ENCODE peak calls at places on chromosomes 12 and 14, in eight cellular contexts. G, T, U, A, K, R, N and F are unnamed samples.

GRCh38 chr12:52151859-52152783 is 39.7 kb downstream of the KRT80 start:
- DNase-seq in G (peak; percentile 82), T (peak; percentile 94), U (peak; percentile 58), A (peak; percentile 86), K (no peak), R (no peak), N (peak; percentile 71), F (peak; percentile 25)

GRCh38 chr12:15525414-15525813 is 203.1 kb downstream of the PTPRO start:
- DNase-seq in G (no peak), T (no peak), U (no peak), A (no peak), K (no peak), R (no peak), N (no peak), F (no peak)

GRCh38 chr14:70721542-70721941 is 79.8 kb downstream of the TTC9 start:
- DNase-seq in G (peak; percentile 9), T (no peak), U (no peak), A (no peak), K (no peak), R (no peak), N (no peak), F (no peak)

GRCh38 chr12:96233941-96234461 is 39.8 kb downstream of the ELK3 start:
- DNase-seq in G (no peak), T (no peak), U (no peak), A (peak; percentile 95), K (peak; percentile 84), R (no peak), N (no peak), F (peak; percentile 93)

GRCh38 chr14:88895116-88895515 is 70.7 kb downstream of the TTC8 start:
- DNase-seq in G (peak; percentile 92), T (no peak), U (no peak), A (no peak), K (peak; percentile 43), R (no peak), N (no peak), F (no peak)

GRCh38 chr12:29153231-29153630 is 4.2 kb downstream of the FAR2 start:
- DNase-seq in G (no peak), T (no peak), U (peak; percentile 33), A (no peak), K (no peak), R (no peak), N (no peak), F (peak; percentile 31)

GRCh38 chr12:46217686-46218508 is 50.9 kb downstream of the SLC38A1 start:
- DNase-seq in G (no peak), T (no peak), U (peak; percentile 72), A (no peak), K (no peak), R (no peak), N (peak; percentile 53), F (no peak)

GRCh38 chr12:84542289-84542688 is 370.3 kb downstream of the SLC6A15 start:
- DNase-seq in G (peak; percentile 60), T (no peak), U (no peak), A (no peak), K (no peak), R (no peak), N (no peak), F (no peak)

GRCh38 chr12:80937391-80938238 is at the start of gene LIN7A:
- DNase-seq in G (no peak), T (peak; percentile 58), U (no peak), A (peak; percentile 73), K (no peak), R (no peak), N (no peak), F (peak; percentile 64)

GRCh38 chr14:70594461-70594860 is 6.0 kb downstream of the MED6 start:
- DNase-seq in G (no peak), T (no peak), U (no peak), A (no peak), K (no peak), R (no peak), N (no peak), F (no peak)

GRCh38 chr12:61584943-61585342 is 675.3 kb upstream of the USP15 start:
- DNase-seq in G (no peak), T (no peak), U (no peak), A (no peak), K (no peak), R (no peak), N (no peak), F (no peak)

GRCh38 chr12:62686938-62687337 is 220.3 kb downstream of the MON2 start:
- DNase-seq in G (no peak), T (no peak), U (no peak), A (no peak), K (no peak), R (no peak), N (no peak), F (no peak)

GRCh38 chr12:71551529-71551928 is 111.9 kb downstream of the LGR5 start:
- DNase-seq in G (peak; percentile 44), T (no peak), U (no peak), A (no peak), K (no peak), R (peak; percentile 7), N (no peak), F (no peak)

GRCh38 chr12:10362325-10362724 is 27.5 kb downstream of the KLRK1 start:
- DNase-seq in G (no peak), T (no peak), U (no peak), A (no peak), K (no peak), R (no peak), N (no peak), F (no peak)

GRCh38 chr12:10362828-10363664 is 26.8 kb downstream of the KLRK1 start:
- DNase-seq in G (no peak), T (no peak), U (no peak), A (no peak), K (no peak), R (no peak), N (no peak), F (no peak)

GRCh38 chr12:10364839-10365681 is 24.8 kb downstream of the KLRK1 start:
- DNase-seq in G (peak; percentile 79), T (peak; percentile 66), U (peak; percentile 67), A (peak; percentile 57), K (peak; percentile 42), R (peak; percentile 71), N (peak; percentile 51), F (peak; percentile 46)

GRCh38 chr12:10363922-10364838 is 25.7 kb downstream of the KLRK1 start:
- DNase-seq in G (peak; percentile 40), T (peak; percentile 66), U (peak; percentile 51), A (peak; percentile 60), K (no peak), R (no peak), N (no peak), F (no peak)

GRCh38 chr12:10363665-10363921 is 26.2 kb downstream of the KLRK1 start:
- DNase-seq in G (no peak), T (no peak), U (no peak), A (no peak), K (no peak), R (no peak), N (no peak), F (no peak)
- H3K27ac ChIP-seq in G (peak overlapping the region; percentile 65), T (peak overlapping the region; percentile 56), U (no peak overlapping the region), A (peak overlapping the region; percentile 87), K (peak overlapping the region; percentile 80), R (peak overlapping the region; percentile 89), N (peak overlapping the region; percentile 80), F (peak overlapping the region; percentile 99)

GRCh38 chr12:58034712-58035111 is 93.3 kb downstream of the ATP23 start:
- DNase-seq in G (peak; percentile 68), T (no peak), U (no peak), A (no peak), K (no peak), R (no peak), N (no peak), F (no peak)

GRCh38 chr12:58032156-58032555 is 90.8 kb downstream of the ATP23 start:
- DNase-seq in G (no peak), T (no peak), U (no peak), A (no peak), K (no peak), R (no peak), N (no peak), F (no peak)

GRCh38 chr12:58033831-58034230 is 92.5 kb downstream of the ATP23 start:
- DNase-seq in G (no peak), T (no peak), U (no peak), A (no peak), K (no peak), R (no peak), N (no peak), F (no peak)

GRCh38 chr12:58030566-58031279 is 89.4 kb downstream of the ATP23 start:
- DNase-seq in G (peak; percentile 83), T (no peak), U (no peak), A (no peak), K (no peak), R (no peak), N (no peak), F (no peak)

DNA sequence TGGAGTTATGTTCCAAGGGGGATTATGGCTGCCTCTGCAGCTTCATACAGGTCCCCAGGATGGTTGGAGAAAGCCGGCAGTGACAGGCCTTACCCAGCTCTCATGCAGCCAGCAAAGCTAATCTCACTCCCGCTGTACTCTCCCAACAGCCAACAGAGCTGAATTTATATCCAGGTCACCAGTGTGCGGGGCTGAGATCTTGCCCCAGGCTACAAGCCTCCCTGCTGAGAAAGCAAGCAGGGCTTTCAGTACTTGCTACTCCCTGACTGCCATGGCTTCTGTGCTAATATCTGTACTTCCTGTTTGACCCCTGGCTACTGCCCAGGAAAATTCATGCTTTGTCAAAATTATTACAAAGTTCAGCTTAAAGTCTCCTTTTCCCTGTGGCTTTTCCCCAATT is 92.9 kb downstream of the ATP23 start:
- DNase-seq in G (peak; percentile 45), T (no peak), U (no peak), A (no peak), K (no peak), R (no peak), N (no peak), F (no peak)
- H3K27ac ChIP-seq in G (peak overlapping the region; percentile 69), T (no peak overlapping the region), U (no peak overlapping the region), A (no peak overlapping the region), K (no peak overlapping the region), R (no peak overlapping the region), N (no peak overlapping the region), F (no peak overlapping the region)

GRCh38 chr12:127809236-127809635 is 457.7 kb upstream of the TMEM132C start:
- DNase-seq in G (peak; percentile 59), T (no peak), U (no peak), A (no peak), K (no peak), R (no peak), N (no peak), F (no peak)
- H3K27ac ChIP-seq in G (no peak overlapping the region), T (no peak overlapping the region), U (no peak overlapping the region), A (peak overlapping the region; percentile 19), K (no peak overlapping the region), R (no peak overlapping the region), N (no peak overlapping the region), F (peak overlapping the region; percentile 61)

GRCh38 chr14:92489394-92490238 is 24.0 kb upstream of the RIN3 start:
- DNase-seq in G (no peak), T (no peak), U (no peak), A (no peak), K (no peak), R (no peak), N (no peak), F (no peak)

GRCh38 chr14:92492261-92492660 is 21.3 kb upstream of the RIN3 start:
- DNase-seq in G (no peak), T (no peak), U (no peak), A (no peak), K (no peak), R (no peak), N (no peak), F (no peak)

GRCh38 chr14:92493024-92493423 is 20.6 kb upstream of the RIN3 start:
- DNase-seq in G (no peak), T (no peak), U (no peak), A (no peak), K (no peak), R (no peak), N (no peak), F (no peak)

GRCh38 chr14:92491782-92492181 is 21.8 kb upstream of the RIN3 start:
- DNase-seq in G (no peak), T (no peak), U (no peak), A (no peak), K (no peak), R (no peak), N (no peak), F (no peak)

GRCh38 chr14:92490239-92490959 is 23.2 kb upstream of the RIN3 start:
- DNase-seq in G (no peak), T (no peak), U (no peak), A (no peak), K (no peak), R (no peak), N (no peak), F (no peak)
- H3K27ac ChIP-seq in G (no peak overlapping the region), T (no peak overlapping the region), U (no peak overlapping the region), A (peak overlapping the region; percentile 37), K (no peak overlapping the region), R (no peak overlapping the region), N (no peak overlapping the region), F (no peak overlapping the region)